ENCODE peak calls at places on chromosomes 7 and 10, in eight cellular contexts. One of them, this sample, is unnamed.

GRCh38 chr10:28444031-28444430 is 88.9 kb upstream of the WAC start:
- DNase-seq in suprapubic skin: no peak
- DNase-seq in SK-N-SH: no peak
- DNase-seq in stomach: no peak
- DNase-seq in H1: no peak
- DNase-seq in sigmoid colon: no peak
- DNase-seq in tibial nerve: no peak
- DNase-seq in A549: no peak
- DNase-seq in this sample: no peak

GRCh38 chr7:18565337-18565736 is 69.8 kb downstream of the HDAC9 start:
- DNase-seq in tibial nerve: no peak
- DNase-seq in stomach: no peak
- DNase-seq in H1: no peak
- DNase-seq in sigmoid colon: no peak
- DNase-seq in A549: no peak
- DNase-seq in SK-N-SH: no peak
- DNase-seq in suprapubic skin: no peak
- DNase-seq in this sample: no peak

GRCh38 chr10:124344266-124344590 is 74.5 kb downstream of the OAT start:
- DNase-seq in suprapubic skin: no peak
- DNase-seq in stomach: no peak
- DNase-seq in SK-N-SH: no peak
- DNase-seq in A549: no peak
- DNase-seq in H1: no peak
- DNase-seq in tibial nerve: no peak
- DNase-seq in sigmoid colon: no peak
- DNase-seq in this sample: no peak

GRCh38 chr10:73601486-73601921 is 10.4 kb upstream of the USP54 start:
- DNase-seq in A549: peak; percentile 42
- DNase-seq in H1: no peak
- DNase-seq in tibial nerve: no peak
- DNase-seq in sigmoid colon: no peak
- DNase-seq in SK-N-SH: no peak
- DNase-seq in stomach: peak; percentile 68
- DNase-seq in suprapubic skin: no peak
- DNase-seq in this sample: no peak

GRCh38 chr7:30196408-30196807 is 61.6 kb downstream of the MTURN start:
- DNase-seq in A549: no peak
- DNase-seq in tibial nerve: no peak
- DNase-seq in sigmoid colon: no peak
- DNase-seq in stomach: no peak
- DNase-seq in suprapubic skin: no peak
- DNase-seq in SK-N-SH: no peak
- DNase-seq in H1: no peak
- DNase-seq in this sample: no peak

GRCh38 chr7:96979551-96980276 is 25.6 kb upstream of the DLX6 start:
- DNase-seq in sigmoid colon: no peak
- DNase-seq in suprapubic skin: no peak
- DNase-seq in tibial nerve: no peak
- DNase-seq in H1: no peak
- DNase-seq in A549: no peak
- DNase-seq in stomach: no peak
- DNase-seq in SK-N-SH: no peak
- DNase-seq in this sample: no peak

GRCh38 chr10:3740157-3740871 is 44.7 kb downstream of the KLF6 start:
- DNase-seq in sigmoid colon: no peak
- DNase-seq in H1: no peak
- DNase-seq in tibial nerve: no peak
- DNase-seq in stomach: no peak
- DNase-seq in SK-N-SH: no peak
- DNase-seq in A549: peak; percentile 80
- DNase-seq in suprapubic skin: no peak
- DNase-seq in this sample: no peak

GRCh38 chr10:5467634-5468255 is 31.6 kb downstream of the CALML5 start:
- DNase-seq in suprapubic skin: no peak
- DNase-seq in SK-N-SH: no peak
- DNase-seq in H1: no peak
- DNase-seq in sigmoid colon: no peak
- DNase-seq in A549: no peak
- DNase-seq in tibial nerve: no peak
- DNase-seq in stomach: no peak
- DNase-seq in this sample: no peak

GRCh38 chr7:95596183-95597135 is at the start of gene PDK4:
- DNase-seq in SK-N-SH: peak; percentile 70
- DNase-seq in suprapubic skin: peak; percentile 97
- DNase-seq in sigmoid colon: peak; percentile 99
- DNase-seq in stomach: peak; percentile 98
- DNase-seq in H1: no peak
- DNase-seq in tibial nerve: peak; percentile 98
- DNase-seq in A549: peak; percentile 81
- DNase-seq in this sample: peak; percentile 90

GRCh38 chr10:85794553-85794952 is 572.0 kb downstream of the GRID1 start:
- DNase-seq in H1: no peak
- DNase-seq in sigmoid colon: no peak
- DNase-seq in suprapubic skin: no peak
- DNase-seq in tibial nerve: no peak
- DNase-seq in stomach: no peak
- DNase-seq in SK-N-SH: no peak
- DNase-seq in A549: no peak
- DNase-seq in this sample: no peak

GRCh38 chr10:85789125-85789524 is 577.5 kb downstream of the GRID1 start:
- DNase-seq in tibial nerve: no peak
- DNase-seq in suprapubic skin: no peak
- DNase-seq in stomach: no peak
- DNase-seq in A549: no peak
- DNase-seq in H1: no peak
- DNase-seq in SK-N-SH: no peak
- DNase-seq in sigmoid colon: no peak
- DNase-seq in this sample: no peak

GRCh38 chr10:85792533-85792858 is 574.1 kb downstream of the GRID1 start:
- DNase-seq in stomach: no peak
- DNase-seq in sigmoid colon: no peak
- DNase-seq in tibial nerve: no peak
- DNase-seq in A549: no peak
- DNase-seq in SK-N-SH: no peak
- DNase-seq in suprapubic skin: no peak
- DNase-seq in H1: no peak
- DNase-seq in this sample: no peak

GRCh38 chr10:85790155-85790789 is 576.3 kb downstream of the GRID1 start:
- DNase-seq in tibial nerve: no peak
- DNase-seq in sigmoid colon: no peak
- DNase-seq in H1: no peak
- DNase-seq in stomach: no peak
- DNase-seq in SK-N-SH: no peak
- DNase-seq in A549: no peak
- DNase-seq in suprapubic skin: peak; percentile 77
- DNase-seq in this sample: no peak

GRCh38 chr10:85791846-85792532 is 574.6 kb downstream of the GRID1 start:
- DNase-seq in sigmoid colon: no peak
- DNase-seq in suprapubic skin: no peak
- DNase-seq in H1: no peak
- DNase-seq in A549: peak; percentile 16
- DNase-seq in tibial nerve: no peak
- DNase-seq in stomach: no peak
- DNase-seq in SK-N-SH: no peak
- DNase-seq in this sample: no peak
- TF ChIP-seq EP300 in sigmoid colon: no peak
- TF ChIP-seq EP300 in suprapubic skin: no peak
- TF ChIP-seq EP300 in H1: no peak
- TF ChIP-seq EP300 in A549: no peak
- TF ChIP-seq EP300 in tibial nerve: no peak
- TF ChIP-seq EP300 in stomach: no peak
- TF ChIP-seq EP300 in SK-N-SH: no peak
- TF ChIP-seq EP300 in this sample: no peak

GRCh38 chr10:86400705-86401587 is 34.4 kb upstream of the GRID1 start:
- DNase-seq in stomach: peak; percentile 67
- DNase-seq in H1: no peak
- DNase-seq in sigmoid colon: peak; percentile 81
- DNase-seq in suprapubic skin: no peak
- DNase-seq in SK-N-SH: peak; percentile 81
- DNase-seq in tibial nerve: no peak
- DNase-seq in A549: peak; percentile 74
- DNase-seq in this sample: peak; percentile 17
- TF ChIP-seq CTCF in stomach: no peak
- TF ChIP-seq CTCF in H1: peak; percentile 4
- TF ChIP-seq CTCF in sigmoid colon: no peak
- TF ChIP-seq CTCF in suprapubic skin: no peak
- TF ChIP-seq CTCF in SK-N-SH: peak; percentile 32
- TF ChIP-seq CTCF in tibial nerve: peak; percentile 18
- TF ChIP-seq CTCF in A549: no peak
- TF ChIP-seq CTCF in this sample: no peak

DNA sequence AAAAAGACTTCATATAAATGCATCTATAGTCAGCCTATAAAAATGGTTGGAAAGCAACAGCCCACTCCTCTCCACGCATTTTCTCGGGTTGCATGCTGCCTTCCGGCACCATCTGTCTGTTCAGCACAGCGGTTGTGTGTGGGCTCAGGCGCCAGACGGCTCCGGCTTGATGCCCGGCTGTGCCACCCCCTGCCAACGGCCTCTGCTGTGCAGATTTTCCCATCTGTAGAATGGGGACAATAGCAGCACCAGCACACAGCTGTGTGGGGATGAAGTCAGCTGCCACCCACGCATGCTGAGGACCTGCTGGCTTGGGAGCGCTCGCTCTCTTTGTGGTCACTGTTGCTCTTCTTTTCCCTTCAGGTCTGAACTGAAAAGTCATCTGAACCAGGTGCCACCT is 19.5 kb downstream of the PRKAG2 start:
- DNase-seq in sigmoid colon: no peak
- DNase-seq in suprapubic skin: no peak
- DNase-seq in A549: no peak
- DNase-seq in H1: no peak
- DNase-seq in SK-N-SH: no peak
- DNase-seq in tibial nerve: no peak
- DNase-seq in stomach: no peak
- DNase-seq in this sample: no peak
- TF ChIP-seq EP300 in sigmoid colon: no peak
- TF ChIP-seq EP300 in suprapubic skin: no peak
- TF ChIP-seq EP300 in A549: no peak
- TF ChIP-seq EP300 in H1: no peak
- TF ChIP-seq EP300 in SK-N-SH: no peak
- TF ChIP-seq EP300 in tibial nerve: no peak
- TF ChIP-seq EP300 in stomach: no peak
- TF ChIP-seq EP300 in this sample: no peak

GRCh38 chr10:9848981-9849380 is 1168.7 kb upstream of the CELF2 start:
- DNase-seq in H1: no peak
- DNase-seq in A549: no peak
- DNase-seq in stomach: no peak
- DNase-seq in SK-N-SH: no peak
- DNase-seq in suprapubic skin: no peak
- DNase-seq in sigmoid colon: no peak
- DNase-seq in tibial nerve: no peak
- DNase-seq in this sample: no peak

GRCh38 chr10:9850415-9850814 is 1167.3 kb upstream of the CELF2 start:
- DNase-seq in H1: no peak
- DNase-seq in sigmoid colon: no peak
- DNase-seq in tibial nerve: no peak
- DNase-seq in stomach: peak; percentile 35
- DNase-seq in A549: no peak
- DNase-seq in SK-N-SH: no peak
- DNase-seq in suprapubic skin: no peak
- DNase-seq in this sample: no peak

GRCh38 chr10:9848278-9848677 is 1169.4 kb upstream of the CELF2 start:
- DNase-seq in sigmoid colon: no peak
- DNase-seq in SK-N-SH: no peak
- DNase-seq in A549: no peak
- DNase-seq in stomach: no peak
- DNase-seq in suprapubic skin: no peak
- DNase-seq in H1: no peak
- DNase-seq in tibial nerve: no peak
- DNase-seq in this sample: no peak

GRCh38 chr10:9851808-9852207 is 1165.9 kb upstream of the CELF2 start:
- DNase-seq in H1: no peak
- DNase-seq in stomach: no peak
- DNase-seq in tibial nerve: no peak
- DNase-seq in sigmoid colon: no peak
- DNase-seq in A549: no peak
- DNase-seq in SK-N-SH: no peak
- DNase-seq in suprapubic skin: no peak
- DNase-seq in this sample: no peak

DNA sequence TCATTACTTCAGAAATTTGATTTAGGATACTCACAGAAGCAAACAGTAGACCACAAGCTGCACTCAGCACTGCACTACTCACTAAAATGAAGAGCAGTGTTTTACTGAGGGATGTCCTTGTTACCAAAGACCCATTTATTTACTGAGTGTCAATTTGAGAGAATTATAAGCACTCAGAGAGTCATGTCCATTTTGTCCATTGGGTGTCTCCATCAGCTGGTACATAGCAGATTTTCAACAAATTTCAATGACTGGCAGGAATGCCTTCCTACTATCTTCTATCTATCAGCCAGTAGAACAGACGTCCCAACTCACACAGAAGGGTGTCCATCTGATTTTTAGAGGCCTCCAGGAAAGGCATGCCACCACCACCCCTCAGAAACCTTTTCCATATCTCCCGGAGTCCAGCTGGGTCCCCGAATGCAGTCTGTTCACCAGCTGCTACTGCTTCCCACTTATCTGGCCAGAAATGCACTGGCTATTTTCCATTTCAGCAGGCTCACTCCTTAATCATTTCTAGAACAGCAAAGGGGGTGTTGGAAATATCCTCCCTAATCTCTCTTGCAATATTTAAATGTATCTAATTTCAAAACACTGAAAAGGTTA is 1164.2 kb upstream of the CELF2 start:
- DNase-seq in A549: no peak
- DNase-seq in suprapubic skin: no peak
- DNase-seq in stomach: no peak
- DNase-seq in sigmoid colon: no peak
- DNase-seq in SK-N-SH: peak; percentile 2
- DNase-seq in tibial nerve: no peak
- DNase-seq in H1: no peak
- DNase-seq in this sample: no peak
- TF ChIP-seq CTCF in A549: no peak
- TF ChIP-seq CTCF in suprapubic skin: no peak
- TF ChIP-seq CTCF in stomach: no peak
- TF ChIP-seq CTCF in sigmoid colon: no peak
- TF ChIP-seq CTCF in SK-N-SH: no peak
- TF ChIP-seq CTCF in tibial nerve: no peak
- TF ChIP-seq CTCF in H1: no peak
- TF ChIP-seq CTCF in this sample: no peak

This sample was measured in ovary.